ENCODE peak calls at places on chromosomes 16 and 17, in five cellular contexts. P, Q, O, A and B are unnamed samples.

GRCh38 chr16:24609740-24610420 is 70.5 kb downstream of the RBBP6 start:
- DNase-seq in P (peak; percentile 35), Q (no peak), O (peak; percentile 24), A (no peak), B (peak; percentile 77)

GRCh38 chr17:1089915-1090314 is 89.9 kb downstream of the ABR start:
- DNase-seq in P (no peak), Q (no peak), O (no peak), A (no peak), B (no peak)

GRCh38 chr16:54409982-54410381 is 123.4 kb upstream of the IRX3 start:
- DNase-seq in P (no peak), Q (no peak), O (no peak), A (no peak), B (no peak)

GRCh38 chr17:59668816-59669215 is 38.4 kb downstream of the PTRH2 start:
- DNase-seq in P (no peak), Q (no peak), O (no peak), A (peak; percentile 49), B (no peak)

GRCh38 chr16:84574191-84574590 is 43.7 kb downstream of the COTL1 start:
- DNase-seq in P (no peak), Q (no peak), O (no peak), A (no peak), B (no peak)

GRCh38 chr17:57234252-57235092 is 21.9 kb upstream of the MSI2 start:
- DNase-seq in P (no peak), Q (no peak), O (no peak), A (no peak), B (no peak)

GRCh38 chr17:9270921-9271320 is 249.6 kb downstream of the NTN1 start:
- DNase-seq in P (no peak), Q (no peak), O (no peak), A (no peak), B (no peak)

GRCh38 chr17:32491371-32492280 is 4.8 kb downstream of the CDK5R1 start:
- DNase-seq in P (peak; percentile 52), Q (no peak), O (no peak), A (no peak), B (no peak)

GRCh38 chr16:27318399-27319256 is 4.9 kb downstream of the IL4R start:
- DNase-seq in P (no peak), Q (no peak), O (no peak), A (no peak), B (no peak)

GRCh38 chr17:9273334-9274118 is 252.2 kb downstream of the NTN1 start:
- DNase-seq in P (no peak), Q (no peak), O (no peak), A (no peak), B (no peak)

GRCh38 chr16:81774348-81774747 is 4.7 kb upstream of the PLCG2 start:
- DNase-seq in P (no peak), Q (no peak), O (no peak), A (no peak), B (no peak)

GRCh38 chr17:61955621-61956020 is 27.8 kb upstream of the INTS2 start:
- DNase-seq in P (no peak), Q (no peak), O (no peak), A (no peak), B (no peak)

GRCh38 chr17:48732688-48733629 is 4.4 kb upstream of the HOXB13 start:
- DNase-seq in P (no peak), Q (no peak), O (no peak), A (no peak), B (no peak)

GRCh38 chr16:57539072-57539796 is 2.9 kb upstream of the CCDC102A start:
- DNase-seq in P (no peak), Q (peak; percentile 88), O (no peak), A (no peak), B (no peak)

GRCh38 chr16:84617068-84617630 is 729 bp downstream of the COTL1 start:
- DNase-seq in P (peak; percentile 49), Q (no peak), O (no peak), A (no peak), B (peak; percentile 47)

GRCh38 chr17:72445055-72445991 is 324.5 kb downstream of the SOX9 start:
- DNase-seq in P (no peak), Q (no peak), O (peak; percentile 84), A (no peak), B (no peak)

GRCh38 chr17:31888124-31888523 is 13.4 kb downstream of the UTP6 start:
- DNase-seq in P (no peak), Q (no peak), O (no peak), A (no peak), B (no peak)

GRCh38 chr17:54901230-54901847 is 687 bp downstream of the TOM1L1 start:
- DNase-seq in P (no peak), Q (no peak), O (peak; percentile 16), A (peak; percentile 48), B (peak; percentile 71)

GRCh38 chr17:57619061-57619937 is 125.8 kb downstream of the CCDC182 start:
- DNase-seq in P (peak; percentile 12), Q (no peak), O (no peak), A (no peak), B (no peak)

GRCh38 chr17:14143678-14144077 is 74.4 kb downstream of the COX10 start:
- DNase-seq in P (peak; percentile 9), Q (no peak), O (no peak), A (no peak), B (no peak)

GRCh38 chr16:62711797-62712196 is 675.6 kb upstream of the CDH8 start:
- DNase-seq in P (no peak), Q (no peak), O (no peak), A (no peak), B (no peak)

GRCh38 chr16:2897110-2897509 is 14.1 kb downstream of the FLYWCH2 start:
- DNase-seq in P (no peak), Q (no peak), O (no peak), A (no peak), B (no peak)

GRCh38 chr16:86977076-86977676 is 340.0 kb downstream of the C16orf95 start:
- DNase-seq in P (no peak), Q (no peak), O (no peak), A (no peak), B (no peak)

GRCh38 chr16:1929105-1929504 is 10.9 kb upstream of the HS3ST6 start:
- DNase-seq in P (peak; percentile 61), Q (no peak), O (no peak), A (no peak), B (peak; percentile 22)

GRCh38 chr17:14772776-14773175 is 471.9 kb downstream of the HS3ST3B1 start:
- DNase-seq in P (no peak), Q (no peak), O (no peak), A (no peak), B (no peak)

GRCh38 chr17:41322264-41322902 is 6.9 kb upstream of the KRTAP17-1 start:
- DNase-seq in P (peak; percentile 17), Q (no peak), O (peak; percentile 38), A (peak; percentile 35), B (peak; percentile 32)

GRCh38 chr17:77882481-77883212 is 75.9 kb upstream of the TNRC6C start:
- DNase-seq in P (peak; percentile 16), Q (peak; percentile 60), O (peak; percentile 18), A (no peak), B (no peak)

GRCh38 chr17:7858487-7858832 is 657 bp downstream of the CYB5D1 start:
- DNase-seq in P (peak; percentile 68), Q (no peak), O (peak; percentile 52), A (no peak), B (no peak)

GRCh38 chr16:54123766-54124165 is 162.8 kb downstream of the IRX3 start:
- DNase-seq in P (no peak), Q (no peak), O (no peak), A (no peak), B (no peak)

GRCh38 chr16:17313085-17313611 is 157.6 kb downstream of the XYLT1 start:
- DNase-seq in P (no peak), Q (no peak), O (no peak), A (no peak), B (no peak)
- TF ChIP-seq JUND in P (no peak), Q (no peak), O (no peak), A (no peak), B (no peak)

GRCh38 chr16:50448522-50448921 is 79.7 kb upstream of the BRD7 start:
- DNase-seq in P (no peak), Q (no peak), O (peak; percentile 31), A (no peak), B (no peak)
- TF ChIP-seq JUND in P (no peak), Q (no peak), O (no peak), A (no peak), B (no peak)

DNA sequence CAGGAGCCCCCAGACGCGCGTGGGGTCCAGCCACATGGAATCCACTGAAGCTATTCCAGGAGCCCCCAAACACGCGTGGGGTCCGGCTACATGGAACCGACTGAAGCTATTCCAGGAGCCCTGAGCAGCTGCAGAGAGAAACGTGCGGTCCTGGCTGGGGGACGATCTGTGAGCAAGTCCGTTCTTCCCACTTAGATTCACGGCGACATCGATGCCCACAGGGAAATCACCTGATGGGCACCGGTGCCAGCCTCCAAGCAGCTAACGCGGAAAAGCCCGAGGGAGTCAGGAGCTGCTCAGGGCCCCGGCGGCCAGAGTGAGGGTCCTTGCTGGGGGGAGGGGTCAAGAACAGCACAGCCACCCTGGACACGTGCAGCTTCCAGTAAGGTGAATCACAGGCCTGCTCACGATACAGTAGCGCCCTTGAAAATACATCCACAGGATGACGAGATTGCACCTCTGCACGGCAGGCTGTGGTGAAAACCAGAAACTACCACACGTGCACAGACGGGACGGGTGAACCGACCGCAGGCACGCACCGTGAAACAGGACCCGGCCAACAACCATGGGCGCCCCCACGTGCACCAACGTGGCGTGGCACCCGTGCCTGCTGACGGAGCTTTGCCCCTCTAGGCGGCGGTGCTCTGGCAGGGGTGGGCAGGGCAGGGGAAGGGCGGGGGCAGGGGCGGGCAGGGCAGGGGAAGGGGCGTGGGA is 77.7 kb upstream of the GNG13 start:
- DNase-seq in P (no peak), Q (no peak), O (no peak), A (peak; percentile 44), B (no peak)
- TF ChIP-seq JUND in P (no peak), Q (no peak), O (no peak), A (no peak), B (no peak)

GRCh38 chr17:74520790-74521480 is 10.3 kb downstream of the CD300LB start:
- DNase-seq in P (no peak), Q (no peak), O (no peak), A (no peak), B (no peak)
- TF ChIP-seq JUND in P (no peak), Q (no peak), O (no peak), A (no peak), B (no peak)

DNA sequence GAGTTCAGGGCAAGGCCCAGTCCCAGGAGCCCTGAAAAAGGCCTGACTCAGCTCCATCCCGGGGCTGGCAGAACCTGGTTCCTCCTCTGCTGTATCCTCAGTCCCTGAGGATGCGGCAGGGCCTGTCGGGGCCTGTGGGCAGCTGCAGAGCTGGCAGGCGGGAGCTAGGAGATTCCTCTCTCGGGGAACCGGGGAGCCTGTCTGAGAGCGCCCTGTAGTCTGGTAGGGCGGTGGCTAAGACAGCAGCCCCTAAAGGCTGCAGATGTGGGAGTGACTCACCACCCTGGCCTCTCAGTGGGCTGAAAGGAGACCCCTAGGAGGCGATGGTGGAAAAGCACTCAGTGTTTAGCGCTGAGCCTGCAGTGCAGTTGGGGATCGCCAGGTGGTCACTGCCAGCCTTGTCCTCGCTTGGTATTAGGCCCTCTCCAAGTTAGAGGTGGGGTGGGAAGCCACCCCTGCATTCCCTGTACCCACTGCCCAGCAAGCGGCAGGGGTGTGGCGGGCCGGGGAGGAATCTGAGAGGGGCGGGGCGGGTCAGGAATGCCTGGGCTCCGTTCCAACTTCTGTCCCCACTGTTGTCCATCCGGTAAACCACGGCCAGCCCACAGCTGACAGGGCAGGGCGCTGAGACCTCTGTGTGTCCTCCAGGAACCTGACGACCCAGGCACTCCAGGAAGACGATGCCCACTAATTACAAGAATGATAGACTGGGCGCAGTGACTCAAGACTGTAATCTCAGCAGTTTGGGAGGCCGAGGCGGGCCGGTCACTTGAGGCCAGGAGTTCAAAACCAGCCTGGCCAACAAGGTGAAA is 29.5 kb upstream of the CDH1 start:
- DNase-seq in P (peak; percentile 63), Q (no peak), O (peak; percentile 81), A (peak; percentile 64), B (no peak)
- TF ChIP-seq JUND in P (peak; percentile 66), Q (no peak), O (peak; percentile 83), A (peak; percentile 36), B (no peak)